ENCODE peak calls at places on chromosomes 5 and 9, in eight cellular contexts. H, F, J, L, Z, M, W and N are unnamed samples.
A peak's percentile ranks its signal among the peaks of the same experiment; 100 is the strongest.

GRCh38 chr5:94433393-94434149 is 184.8 kb downstream of the KIAA0825 start:
- DNase-seq in M (no peak), J (no peak), L (no peak), F (peak; percentile 97), Z (peak; percentile 95), W (peak; percentile 93), H (no peak), N (peak; percentile 25)

GRCh38 chr9:29730096-29730621 is 2156.9 kb upstream of the C9orf72 start:
- DNase-seq in W (no peak), H (no peak), L (no peak), Z (no peak), M (no peak), J (no peak), F (no peak), N (no peak)

GRCh38 chr9:125854553-125855275 is 107.5 kb downstream of the PBX3 start:
- DNase-seq in M (no peak), H (no peak), J (no peak), L (no peak), F (peak; percentile 31), W (peak; percentile 17), Z (no peak), N (no peak)

GRCh38 chr9:35564658-35565061 is 40.4 kb upstream of the TESK1 start:
- DNase-seq in H (no peak), J (no peak), M (no peak), L (no peak), W (no peak), F (no peak), Z (peak; percentile 64), N (no peak)

GRCh38 chr9:131915181-131915580 is 164.5 kb downstream of the MED27 start:
- DNase-seq in M (no peak), L (no peak), W (no peak), H (no peak), F (no peak), J (no peak), Z (peak; percentile 18), N (no peak)

GRCh38 chr9:1460143-1460769 is 410.1 kb downstream of the DMRT2 start:
- DNase-seq in L (no peak), W (no peak), J (no peak), F (no peak), H (peak; percentile 7), Z (no peak), M (no peak), N (no peak)

GRCh38 chr9:35108461-35108860 is 5.5 kb upstream of the STOML2 start:
- DNase-seq in F (no peak), W (no peak), Z (no peak), H (no peak), M (no peak), L (no peak), J (peak; percentile 27), N (no peak)

GRCh38 chr9:93127395-93127911 is 6.6 kb downstream of the NINJ1 start:
- DNase-seq in M (no peak), J (peak; percentile 45), F (no peak), H (no peak), W (peak; percentile 51), L (peak; percentile 48), Z (no peak), N (no peak)

GRCh38 chr9:110842169-110842568 is 173.6 kb downstream of the MUSK start:
- DNase-seq in J (no peak), M (no peak), F (no peak), Z (no peak), W (peak; percentile 8), H (no peak), L (no peak), N (no peak)

GRCh38 chr9:114347675-114348074 is 18.0 kb downstream of the ORM2 start:
- DNase-seq in Z (no peak), W (no peak), M (no peak), H (no peak), L (no peak), J (no peak), F (no peak), N (no peak)

GRCh38 chr9:28832168-28832567 is 1258.9 kb upstream of the C9orf72 start:
- DNase-seq in M (no peak), H (no peak), L (no peak), Z (no peak), J (no peak), F (no peak), W (no peak), N (no peak)

GRCh38 chr5:112087222-112087621 is 330.2 kb upstream of the NREP start:
- DNase-seq in J (no peak), H (no peak), F (no peak), M (no peak), L (no peak), Z (no peak), W (no peak), N (no peak)

GRCh38 chr5:10306806-10307205 is 896 bp downstream of the CMBL start:
- DNase-seq in H (no peak), F (no peak), J (no peak), M (no peak), L (no peak), Z (no peak), W (no peak), N (no peak)

GRCh38 chr5:10306114-10306513 is 1.6 kb downstream of the CMBL start:
- DNase-seq in F (no peak), W (no peak), Z (no peak), H (no peak), J (no peak), M (no peak), L (no peak), N (no peak)

GRCh38 chr5:10303201-10303600 is 4.5 kb downstream of the CMBL start:
- DNase-seq in F (no peak), H (no peak), J (no peak), Z (no peak), M (no peak), L (no peak), W (no peak), N (no peak)

GRCh38 chr5:10303699-10304170 is 4.0 kb downstream of the CMBL start:
- DNase-seq in F (no peak), J (no peak), H (no peak), W (no peak), L (no peak), Z (no peak), M (no peak), N (no peak)

GRCh38 chr5:10304932-10305331 is 2.8 kb downstream of the CMBL start:
- DNase-seq in H (peak; percentile 42), Z (no peak), F (no peak), M (no peak), J (no peak), L (no peak), W (no peak), N (no peak)
- TF ChIP-seq CTCF in H (peak; percentile 54), Z (no peak), F (no peak), M (no peak), J (no peak), L (no peak), W (no peak), N (no peak)

GRCh38 chr5:141373673-141374317 is at the start of gene PCDHGA6:
- DNase-seq in Z (peak; percentile 38), L (no peak), J (no peak), F (peak; percentile 73), M (no peak), H (no peak), W (peak; percentile 40), N (no peak)
- TF ChIP-seq CTCF in Z (peak; percentile 69), L (no peak), J (peak; percentile 5), F (peak; percentile 66), M (no peak), H (no peak), W (peak; percentile 70), N (no peak)

DNA sequence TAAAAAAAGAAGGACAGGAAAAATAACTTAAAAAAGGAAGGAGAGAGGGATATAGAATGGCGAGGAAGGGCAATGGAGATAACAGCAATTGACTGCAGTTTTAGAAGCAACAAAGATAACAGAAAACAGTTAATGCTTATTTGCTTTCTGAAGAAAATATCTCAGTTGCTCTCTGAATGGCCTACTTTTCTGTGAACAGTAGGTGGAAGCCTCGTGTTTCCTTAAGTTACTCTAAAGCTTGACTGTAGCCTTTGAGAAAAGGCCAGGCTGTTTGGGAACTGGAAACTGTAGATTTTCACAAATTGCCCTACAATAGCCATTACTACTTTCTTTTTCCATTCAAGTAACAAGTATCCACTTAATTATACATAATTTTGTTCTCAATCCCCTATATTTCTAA is 404.5 kb downstream of the YTHDC2 start:
- DNase-seq in Z (no peak), H (no peak), F (no peak), W (no peak), L (no peak), J (no peak), M (peak; percentile 32), N (no peak)
- TF ChIP-seq CTCF in Z (no peak), H (no peak), F (no peak), W (no peak), L (no peak), J (no peak), M (peak; percentile 33), N (no peak)

GRCh38 chr5:69029292-69029691 is 64.5 kb upstream of the SLC30A5 start:
- DNase-seq in M (no peak), Z (no peak), L (no peak), W (no peak), J (no peak), H (no peak), F (no peak), N (no peak)

GRCh38 chr5:69019665-69020064 is 74.1 kb upstream of the SLC30A5 start:
- DNase-seq in Z (no peak), H (no peak), F (no peak), L (no peak), M (no peak), W (no peak), J (no peak), N (no peak)

GRCh38 chr5:69024241-69024651 is 69.6 kb upstream of the SLC30A5 start:
- DNase-seq in J (peak; percentile 57), Z (peak; percentile 28), W (peak; percentile 64), L (no peak), M (peak; percentile 67), H (peak; percentile 43), F (peak; percentile 67), N (peak; percentile 38)
- TF ChIP-seq CTCF in J (peak; percentile 24), Z (peak; percentile 55), W (peak; percentile 59), L (peak; percentile 25), M (peak; percentile 86), H (peak; percentile 63), F (peak; percentile 68), N (peak; percentile 50)

DNA sequence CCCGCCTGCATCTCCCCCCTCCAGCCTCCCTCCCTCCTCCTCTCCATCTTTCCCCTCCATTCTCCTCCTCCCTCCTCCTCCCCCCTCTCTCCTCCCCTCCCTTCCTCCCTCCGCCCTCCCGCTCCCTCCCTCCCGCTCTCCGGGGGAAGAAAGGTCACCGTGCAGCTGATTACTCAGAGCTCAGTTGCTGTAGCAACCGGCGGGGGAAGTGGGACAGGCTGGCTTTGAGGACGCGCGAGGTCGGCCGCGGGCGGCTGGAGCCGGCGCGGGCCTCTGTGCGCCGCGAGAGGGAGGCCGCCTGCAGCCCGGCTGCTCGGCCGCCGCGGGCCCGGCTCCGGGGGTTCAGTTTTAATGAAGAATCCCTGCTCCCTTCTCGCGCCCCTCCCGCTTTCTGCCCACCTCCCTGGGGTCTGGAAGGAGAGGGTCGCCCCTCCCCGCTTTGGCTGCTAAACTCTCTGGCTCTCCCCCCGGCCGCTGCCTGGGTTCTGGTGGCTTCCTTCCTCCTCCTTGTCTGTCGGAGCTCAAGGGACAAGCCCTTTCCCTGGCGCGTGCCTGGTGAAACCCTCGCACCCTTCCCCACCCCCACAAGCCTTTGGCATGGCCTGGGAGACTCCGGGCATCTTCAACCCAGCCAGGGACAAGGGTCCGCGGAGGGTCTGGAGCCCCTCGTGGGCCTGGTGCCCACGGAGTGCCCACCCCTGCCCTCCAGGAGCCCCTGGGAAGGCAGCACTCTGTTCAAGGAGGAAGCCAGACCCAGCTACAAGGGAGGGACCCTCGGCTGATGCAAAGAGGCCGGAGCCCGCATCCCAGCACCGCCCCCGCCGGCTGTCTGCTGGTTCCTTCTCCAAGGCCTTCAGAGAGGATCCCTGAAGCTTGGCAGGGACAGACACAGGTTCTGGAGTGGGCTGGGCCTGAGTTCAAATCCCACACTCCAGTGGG is 160.3 kb downstream of the C9orf50 start:
- DNase-seq in F (peak; percentile 99), W (peak; percentile 99), M (peak; percentile 99), Z (peak; percentile 99), J (peak; percentile 97), H (peak; percentile 100), L (peak; percentile 96), N (peak; percentile 87)
- TF ChIP-seq CTCF in F (no peak), W (peak; percentile 3), M (no peak), Z (no peak), J (no peak), H (peak; percentile 30), L (peak; percentile 37), N (no peak)